ENCODE peak calls at places on chromosomes 4 and X, in seven cellular contexts. S, H, R, V, O, K and F are unnamed samples. For H3K4me1, the result is how much of the 10 kb centered on the place peaks cover.

GRCh38 chrX:11555759-11556158 is 110.0 kb downstream of the ARHGAP6 start:
- DNase-seq in S (no peak), H (no peak), R (no peak), V (no peak), O (no peak), K (peak), F (no peak)

GRCh38 chr4:30717208-30718020 is 2.8 kb upstream of the PCDH7 start:
- DNase-seq in S (peak), H (peak), R (peak), V (no peak), O (no peak), K (no peak), F (peak)

GRCh38 chrX:9538544-9539045 is 73.7 kb downstream of the TBL1X start:
- DNase-seq in S (no peak), H (no peak), R (no peak), V (no peak), O (no peak), K (no peak), F (no peak)

GRCh38 chr4:5276475-5277045 is 225.3 kb downstream of the STK32B start:
- DNase-seq in S (no peak), H (peak), R (no peak), V (no peak), O (no peak), K (no peak), F (no peak)

GRCh38 chr4:23766334-23766733 is 123.5 kb downstream of the PPARGC1A start:
- DNase-seq in S (no peak), H (no peak), R (no peak), V (no peak), O (no peak), K (no peak), F (no peak)

GRCh38 chr4:68490826-68491457 is 43.7 kb downstream of the TMPRSS11E start:
- DNase-seq in S (no peak), H (peak), R (no peak), V (no peak), O (no peak), K (no peak), F (no peak)

GRCh38 chrX:17944833-17945497 is 83.9 kb upstream of the RAI2 start:
- DNase-seq in S (no peak), H (peak), R (no peak), V (no peak), O (no peak), K (no peak), F (no peak)

GRCh38 chr4:79174855-79175254 is 151.0 kb downstream of the NAA11 start:
- DNase-seq in S (no peak), H (peak), R (no peak), V (no peak), O (no peak), K (no peak), F (no peak)

GRCh38 chr4:175509320-175509719 is 302.7 kb downstream of the GPM6A start:
- DNase-seq in S (no peak), H (peak), R (no peak), V (no peak), O (no peak), K (no peak), F (no peak)

GRCh38 chr4:158253350-158253980 is 43.2 kb downstream of the TMEM144 start:
- DNase-seq in S (peak), H (peak), R (peak), V (peak), O (no peak), K (no peak), F (peak)

GRCh38 chrX:44474410-44474809 is 68.2 kb downstream of the FUNDC1 start:
- DNase-seq in S (no peak), H (no peak), R (peak), V (no peak), O (no peak), K (no peak), F (peak)

GRCh38 chrX:114905251-114905650 is 112.2 kb downstream of the IL13RA2 start:
- DNase-seq in S (no peak), H (no peak), R (peak), V (no peak), O (no peak), K (no peak), F (peak)

GRCh38 chrX:76428243-76429130 is 977 bp downstream of the MAGEE1 start:
- DNase-seq in S (no peak), H (no peak), R (peak), V (peak), O (peak), K (no peak), F (no peak)

GRCh38 chr4:184251680-184252000 is 34.0 kb upstream of the ENPP6 start:
- DNase-seq in S (no peak), H (peak), R (no peak), V (no peak), O (no peak), K (no peak), F (no peak)

GRCh38 chr4:128862608-128863313 is 53.3 kb downstream of the JADE1 start:
- DNase-seq in S (peak), H (no peak), R (no peak), V (no peak), O (peak), K (no peak), F (no peak)

GRCh38 chr4:153643406-153644016 is 40.6 kb upstream of the TLR2 start:
- DNase-seq in S (peak), H (peak), R (peak), V (no peak), O (no peak), K (no peak), F (no peak)
- H3K27ac ChIP-seq in S (no peak), H (no peak), R (no peak), V (no peak), O (peak), K (no peak), F (no peak)

DNA sequence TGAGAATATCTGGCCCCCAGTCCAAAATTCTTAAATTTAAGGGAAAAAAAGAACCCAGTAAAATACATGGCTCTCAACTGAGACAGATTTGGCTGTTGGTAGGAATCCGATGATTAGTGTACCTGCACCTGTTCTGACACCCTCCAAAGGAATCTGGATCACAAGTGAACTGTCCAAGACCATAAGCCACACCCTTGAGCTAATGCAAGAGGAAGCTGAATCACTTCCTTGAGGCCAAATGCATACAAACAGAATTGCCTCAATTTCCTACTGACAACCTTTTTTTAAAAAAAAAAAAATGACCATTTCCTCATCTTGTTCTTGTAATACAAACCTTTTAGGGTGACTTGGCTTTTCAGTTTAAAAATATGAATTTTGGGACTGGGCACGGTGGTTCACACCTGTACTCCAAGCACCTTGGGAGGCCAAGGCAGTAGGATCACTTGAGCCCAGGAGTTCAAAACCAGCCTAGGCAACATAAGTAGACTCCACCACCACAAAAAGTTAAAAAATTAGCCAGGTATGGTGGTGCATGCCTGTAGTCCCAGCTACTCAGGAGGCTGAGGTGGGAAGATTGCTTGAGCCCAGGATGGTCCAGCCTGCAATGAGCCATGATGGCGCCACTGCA is 10.7 kb upstream of the FBXL5 start:
- DNase-seq in S (peak), H (no peak), R (peak), V (no peak), O (no peak), K (no peak), F (peak)
- H3K4me1 ChIP-seq in S (under half), H (under half), R (under half), V (under half), O (under half), K (under half), F (under half)

GRCh38 chrX:154411981-154412340 is 622 bp downstream of the TAFAZZIN start:
- DNase-seq in S (peak), H (peak), R (peak), V (peak), O (no peak), K (no peak), F (peak)

GRCh38 chrX:154409222-154409871 is at the start of gene DNASE1L1:
- DNase-seq in S (peak), H (no peak), R (peak), V (peak), O (no peak), K (peak), F (peak)

GRCh38 chrX:154413142-154413541 is 1.8 kb downstream of the TAFAZZIN start:
- DNase-seq in S (no peak), H (no peak), R (no peak), V (no peak), O (no peak), K (no peak), F (no peak)

GRCh38 chrX:154412468-154412867 is 1.1 kb downstream of the TAFAZZIN start:
- DNase-seq in S (no peak), H (no peak), R (no peak), V (no peak), O (no peak), K (no peak), F (peak)

DNA sequence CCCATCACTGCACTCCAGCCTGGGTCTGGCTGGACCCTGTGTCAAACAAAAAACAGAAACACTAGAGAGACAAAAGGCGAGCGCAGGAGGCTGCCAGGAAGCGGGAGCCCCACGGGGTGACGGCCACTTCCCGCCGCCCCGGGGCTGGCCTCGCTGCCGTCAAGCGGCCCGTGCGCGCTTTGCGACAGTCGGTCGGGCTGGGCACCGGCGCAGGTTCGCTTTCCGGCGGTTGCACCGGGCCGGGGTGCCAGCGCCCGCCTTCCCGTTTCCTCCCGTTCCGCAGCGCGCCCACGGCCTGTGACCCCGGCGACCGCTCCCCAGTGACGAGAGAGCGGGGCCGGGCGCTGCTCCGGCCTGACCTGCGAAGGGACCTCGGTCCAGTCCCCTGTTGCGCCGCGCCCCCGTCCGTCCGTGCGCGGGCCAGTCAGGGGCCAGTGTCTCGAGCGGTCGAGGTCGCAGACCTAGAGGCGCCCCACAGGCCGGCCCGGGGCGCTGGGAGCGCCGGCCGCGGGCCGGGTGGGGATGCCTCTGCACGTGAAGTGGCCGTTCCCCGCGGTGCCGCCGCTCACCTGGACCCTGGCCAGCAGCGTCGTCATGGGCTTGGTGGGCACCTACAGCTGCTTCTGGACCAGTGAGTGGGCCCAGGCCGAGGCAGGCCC is at the start of gene TAFAZZIN:
- DNase-seq in S (peak), H (peak), R (peak), V (peak), O (peak), K (peak), F (no peak)
- H3K27ac ChIP-seq in S (peak), H (peak), R (peak), V (peak), O (peak), K (peak), F (peak)

GRCh38 chr4:1291996-1292702 is 2.5 kb downstream of the MAEA start:
- DNase-seq in S (no peak), H (no peak), R (no peak), V (no peak), O (no peak), K (no peak), F (no peak)
- H3K4me1 ChIP-seq in S (under half), H (under half), R (under half), V (under half), O (under half), K (under half), F (under half)

GRCh38 chr4:73856518-73856917 is 3.4 kb downstream of the PF4V1 start:
- DNase-seq in S (no peak), H (no peak), R (no peak), V (no peak), O (no peak), K (no peak), F (no peak)
- H3K27ac ChIP-seq in S (no peak), H (no peak), R (no peak), V (peak), O (no peak), K (peak), F (no peak)

DNA sequence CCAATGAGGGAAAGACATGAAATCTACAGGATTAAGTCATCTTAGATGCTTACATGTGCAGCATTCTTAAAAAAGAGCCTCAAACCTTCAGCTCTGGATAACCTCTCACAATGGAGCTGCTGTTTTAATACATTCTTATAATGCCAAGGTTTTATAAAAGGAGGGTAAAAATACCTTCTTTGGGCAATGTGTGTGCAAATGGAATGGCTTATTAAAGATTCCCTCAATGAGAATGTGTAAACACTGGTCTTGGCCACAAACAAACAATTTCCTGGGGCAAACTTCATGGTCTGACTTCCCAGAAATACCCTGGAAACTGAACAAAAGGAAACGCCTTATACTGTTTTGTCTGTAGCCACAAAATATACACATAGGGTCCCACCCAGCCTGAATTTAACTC is 148.7 kb upstream of the INTU start:
- DNase-seq in S (no peak), H (no peak), R (no peak), V (no peak), O (no peak), K (peak), F (no peak)
- H3K4me1 ChIP-seq in S (under half), H (under half), R (under half), V (under half), O (under half), K (under half), F (under half)

GRCh38 chrX:95351089-95351488 is 1333.6 kb upstream of the DIAPH2 start:
- DNase-seq in S (no peak), H (no peak), R (no peak), V (no peak), O (no peak), K (no peak), F (no peak)
- H3K27ac ChIP-seq in S (no peak), H (no peak), R (no peak), V (no peak), O (no peak), K (no peak), F (no peak)

GRCh38 chrX:19752043-19752442 is 135.4 kb downstream of the SH3KBP1 start:
- DNase-seq in S (no peak), H (no peak), R (no peak), V (no peak), O (no peak), K (no peak), F (no peak)
- H3K4me1 ChIP-seq in S (under half), H (under half), R (under half), V (under half), O (half or more), K (under half), F (under half)

GRCh38 chr4:71549516-71550160 is 210.8 kb downstream of the SLC4A4 start:
- DNase-seq in S (peak), H (no peak), R (no peak), V (no peak), O (no peak), K (no peak), F (no peak)

GRCh38 chr4:71553605-71554004 is 214.8 kb downstream of the SLC4A4 start:
- DNase-seq in S (peak), H (peak), R (peak), V (no peak), O (no peak), K (no peak), F (no peak)

GRCh38 chr4:71545168-71545567 is 206.3 kb downstream of the SLC4A4 start:
- DNase-seq in S (peak), H (no peak), R (no peak), V (no peak), O (no peak), K (no peak), F (no peak)

GRCh38 chr4:71554025-71554424 is 215.2 kb downstream of the SLC4A4 start:
- DNase-seq in S (no peak), H (no peak), R (no peak), V (no peak), O (no peak), K (no peak), F (no peak)

GRCh38 chr4:71550220-71551190 is 211.7 kb downstream of the SLC4A4 start:
- DNase-seq in S (peak), H (no peak), R (no peak), V (no peak), O (no peak), K (no peak), F (no peak)
- H3K27ac ChIP-seq in S (no peak), H (no peak), R (no peak), V (peak), O (no peak), K (no peak), F (no peak)